ENCODE peak calls at places on chromosomes 13 and 19, in four cellular contexts. E is GM12878, F is HEK293T, N is K562. G is an unnamed sample.

GRCh38 chr13:94371855-94372254 is 107.6 kb downstream of the DCT start:
- DNase-seq in E (no peak), F (no peak), N (no peak), G (no peak)

GRCh38 chr13:25874907-25875306 is 176.9 kb downstream of the SHISA2 start:
- DNase-seq in E (no peak), F (no peak), N (no peak), G (no peak)

GRCh38 chr19:47124937-47125668 is 5.5 kb upstream of the SAE1 start:
- DNase-seq in E (no peak), F (peak; percentile 65), N (peak; percentile 69), G (peak; percentile 78)

GRCh38 chr13:31441804-31442487 is 242.2 kb downstream of the B3GLCT start:
- DNase-seq in E (no peak), F (no peak), N (no peak), G (no peak)

GRCh38 chr13:65808061-65808460 is 1422.1 kb downstream of the PCDH9 start:
- DNase-seq in E (no peak), F (no peak), N (no peak), G (no peak)

GRCh38 chr13:98495627-98496238 is 81.2 kb downstream of the STK24 start:
- DNase-seq in E (no peak), F (no peak), N (no peak), G (peak; percentile 42)

GRCh38 chr19:15252398-15253018 is 20.3 kb upstream of the EPHX3 start:
- DNase-seq in E (no peak), F (peak; percentile 39), N (no peak), G (no peak)

GRCh38 chr19:10088949-10089554 is 2.9 kb downstream of the SHFL start:
- DNase-seq in E (no peak), F (no peak), N (peak; percentile 6), G (no peak)

GRCh38 chr19:34534206-34534605 is 52.6 kb downstream of the WTIP start:
- DNase-seq in E (no peak), F (no peak), N (no peak), G (no peak)

GRCh38 chr13:106464076-106464475 is 71.4 kb downstream of the EFNB2 start:
- DNase-seq in E (no peak), F (no peak), N (no peak), G (no peak)

GRCh38 chr19:3969435-3970312 is 1.2 kb downstream of the DAPK3 start:
- DNase-seq in E (no peak), F (peak; percentile 33), N (no peak), G (peak; percentile 54)

GRCh38 chr13:46908511-46908910 is 11.7 kb upstream of the HTR2A start:
- DNase-seq in E (no peak), F (no peak), N (no peak), G (no peak)

GRCh38 chr19:35903550-35904179 is 1.3 kb downstream of the HCST start:
- DNase-seq in E (peak; percentile 84), F (peak; percentile 68), N (peak; percentile 88), G (peak; percentile 52)
- TF ChIP-seq FOXK2 in E (no peak), F (no peak), N (no peak), G (no peak)

GRCh38 chr19:16928351-16928750 is 39.6 kb downstream of the F2RL3 start:
- DNase-seq in E (no peak), F (no peak), N (no peak), G (no peak)
- TF ChIP-seq FOXK2 in E (no peak), F (no peak), N (no peak), G (no peak)

GRCh38 chr19:55383279-55383788 is 758 bp downstream of the TMEM238 start:
- DNase-seq in E (no peak), F (no peak), N (no peak), G (no peak)

GRCh38 chr19:55384576-55385235 is 614 bp upstream of the TMEM238 start:
- DNase-seq in E (no peak), F (no peak), N (no peak), G (no peak)

GRCh38 chr19:55385236-55385748 is 440 bp upstream of the RPL28 start:
- DNase-seq in E (peak; percentile 88), F (peak; percentile 95), N (peak; percentile 79), G (peak; percentile 92)

GRCh38 chr19:55382522-55383054 is 1.5 kb downstream of the TMEM238 start:
- DNase-seq in E (no peak), F (no peak), N (no peak), G (no peak)

GRCh38 chr19:55383789-55384575 is at the start of gene TMEM238:
- DNase-seq in E (no peak), F (no peak), N (peak; percentile 74), G (no peak)
- TF ChIP-seq FOXK2 in E (no peak), F (no peak), N (no peak), G (no peak)

DNA sequence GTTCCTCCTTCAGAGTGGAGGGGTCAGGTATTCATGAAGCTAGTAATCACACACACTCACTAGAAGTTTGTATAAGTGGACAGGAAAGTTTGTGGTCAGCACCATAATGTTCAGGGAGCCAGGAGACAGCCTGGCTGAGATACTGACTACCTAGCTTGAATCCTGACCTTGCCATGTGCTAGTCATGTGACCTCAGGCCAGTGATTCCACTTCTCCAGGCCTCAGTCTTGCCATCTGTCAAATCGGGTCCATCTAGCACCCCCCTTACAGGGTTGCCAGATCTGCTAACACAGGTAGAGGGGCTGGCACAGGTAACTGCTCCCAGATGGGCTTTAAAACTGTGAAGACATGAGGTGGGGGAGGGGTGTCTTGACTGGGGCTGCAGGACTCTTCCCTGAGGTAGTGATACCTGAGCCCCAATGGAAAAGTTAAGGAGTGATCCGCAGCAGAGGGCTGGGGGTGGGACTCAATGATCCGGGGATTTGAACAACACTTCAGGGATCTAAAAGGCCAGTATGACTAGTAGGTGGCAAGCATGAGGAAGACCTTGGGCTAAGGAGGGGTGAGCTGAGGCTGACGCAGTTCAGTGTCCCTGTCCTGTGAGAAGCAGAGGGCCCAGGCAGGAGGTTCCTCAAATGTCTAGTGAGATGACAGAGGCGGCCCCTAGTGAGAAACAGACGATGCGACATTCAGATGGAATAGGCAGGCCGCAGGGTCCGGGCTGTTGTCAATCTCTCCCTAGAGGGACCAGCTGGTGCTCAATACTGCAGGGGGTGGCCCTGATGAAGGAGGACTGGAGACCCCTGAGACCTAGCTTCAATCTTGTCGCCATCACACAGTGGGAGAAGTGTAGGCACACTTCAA is 8.5 kb downstream of the ACTMAP start:
- DNase-seq in E (no peak), F (no peak), N (no peak), G (no peak)
- TF ChIP-seq FOXK2 in E (no peak), F (no peak), N (no peak), G (no peak)

DNA sequence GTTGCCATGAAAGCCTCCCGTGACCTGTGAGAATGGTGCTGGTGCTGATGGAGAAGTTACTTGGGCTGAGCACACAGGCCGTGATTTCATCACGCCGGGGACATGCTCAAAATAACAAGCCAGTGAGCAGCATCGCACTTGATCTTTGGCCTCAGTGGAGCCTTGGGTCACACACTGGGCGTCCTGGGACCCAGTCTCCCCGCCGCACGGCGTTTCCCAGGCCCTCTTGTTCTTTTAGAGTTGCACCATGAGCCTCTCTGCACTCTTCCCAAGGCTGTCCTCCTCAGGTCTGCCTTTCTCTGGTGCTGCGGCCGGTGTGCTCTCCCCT is 9.5 kb upstream of the NDUFS7 start:
- DNase-seq in E (no peak), F (no peak), N (no peak), G (peak; percentile 73)
- TF ChIP-seq FOXK2 in E (no peak), F (no peak), N (no peak), G (no peak)

GRCh38 chr13:58712191-58712590 is 1080.6 kb downstream of the PCDH17 start:
- DNase-seq in E (no peak), F (no peak), N (no peak), G (no peak)
- TF ChIP-seq FOXK2 in E (no peak), F (no peak), N (no peak), G (no peak)

DNA sequence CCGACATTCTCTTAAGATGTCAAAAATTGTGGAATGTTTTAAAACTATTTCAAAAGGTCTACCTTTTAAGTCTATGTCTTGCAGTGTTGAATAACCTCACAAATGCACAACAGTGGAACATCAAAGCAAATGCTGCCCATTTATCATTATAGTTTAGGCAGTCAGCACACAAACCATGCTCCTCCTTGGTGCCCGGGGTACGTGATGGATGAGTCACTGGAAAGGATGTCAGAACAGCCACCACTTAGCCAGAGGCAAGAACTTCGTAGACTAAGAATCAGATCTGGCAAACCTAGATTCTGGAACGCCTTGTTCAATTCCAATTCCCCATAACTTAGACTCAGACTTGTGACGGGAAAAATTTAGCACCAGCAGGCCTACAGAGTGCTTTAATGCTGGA is 343.6 kb downstream of the FGF9 start:
- DNase-seq in E (no peak), F (no peak), N (no peak), G (no peak)
- TF ChIP-seq FOXK2 in E (no peak), F (no peak), N (no peak), G (no peak)